ENCODE peak calls at places on chromosomes 16 and 17, in ten cellular contexts. S, N, T, O, F, E, L, D, R and B are unnamed samples.

GRCh38 chr16:84571010-84571409 is 46.9 kb downstream of the COTL1 start:
- DNase-seq in F (no peak), T (no peak), O (no peak), D (no peak), S (no peak), L (no peak), E (no peak), R (no peak), N (no peak), B (no peak)

GRCh38 chr16:12090162-12090552 is 113.6 kb downstream of the SNX29 start:
- DNase-seq in R (no peak), N (no peak), L (no peak), O (no peak), D (no peak), S (no peak), F (no peak), T (no peak), E (no peak), B (no peak)

GRCh38 chr17:40862985-40863733 is 3.9 kb downstream of the KRT12 start:
- DNase-seq in O (no peak), R (no peak), E (peak), F (no peak), T (peak), L (peak), S (no peak), N (no peak), D (peak), B (no peak)

GRCh38 chr17:49469831-49470568 is 25.1 kb upstream of the NGFR start:
- DNase-seq in N (no peak), O (no peak), F (no peak), R (no peak), S (no peak), L (peak), E (no peak), D (no peak), T (no peak), B (no peak)

GRCh38 chr16:27241658-27242057 is 26.9 kb downstream of the NSMCE1 start:
- DNase-seq in D (no peak), E (no peak), S (no peak), R (no peak), F (no peak), T (no peak), N (no peak), L (no peak), O (no peak), B (no peak)

GRCh38 chr16:56610609-56611111 is 2.3 kb downstream of the MT2A start:
- DNase-seq in E (peak), N (no peak), R (no peak), L (no peak), S (no peak), T (no peak), O (no peak), F (no peak), D (no peak), B (peak)

GRCh38 chr16:83779881-83780280 is 27.9 kb upstream of the HSBP1 start:
- DNase-seq in S (no peak), N (no peak), T (no peak), O (peak), D (no peak), F (no peak), E (no peak), R (no peak), L (no peak), B (peak)

GRCh38 chr17:7405413-7405881 is 1.6 kb upstream of the TMEM256 start:
- DNase-seq in R (no peak), L (no peak), S (no peak), N (no peak), F (no peak), D (no peak), T (no peak), O (no peak), E (no peak), B (peak)

GRCh38 chr17:40433551-40434384 is 9.5 kb upstream of the IGFBP4 start:
- DNase-seq in N (no peak), D (no peak), O (no peak), R (no peak), E (peak), T (no peak), F (no peak), L (peak), S (peak), B (peak)

GRCh38 chr17:76716146-76716833 is 5.5 kb upstream of the MXRA7 start:
- DNase-seq in E (peak), F (peak), L (peak), T (no peak), D (no peak), O (peak), N (no peak), S (no peak), R (no peak), B (peak)

GRCh38 chr17:76841776-76842405 is 26.3 kb upstream of the MGAT5B start:
- DNase-seq in E (no peak), S (peak), N (no peak), D (no peak), R (no peak), F (no peak), L (peak), T (no peak), O (no peak), B (no peak)

GRCh38 chr17:20952183-20952582 is 90.6 kb downstream of the USP22 start:
- DNase-seq in N (no peak), O (no peak), T (no peak), R (no peak), S (no peak), F (no peak), E (no peak), L (no peak), D (no peak), B (no peak)

GRCh38 chr17:7240375-7240774 is 1.1 kb upstream of the PHF23 start:
- DNase-seq in L (no peak), O (no peak), E (no peak), S (peak), D (no peak), N (no peak), F (no peak), T (no peak), R (no peak), B (no peak)

GRCh38 chr16:11524098-11524760 is 62.5 kb downstream of the LITAF start:
- DNase-seq in T (no peak), O (no peak), S (no peak), N (peak), F (peak), L (no peak), D (no peak), E (no peak), R (no peak), B (no peak)

GRCh38 chr16:80791411-80791810 is 13.0 kb downstream of the CDYL2 start:
- DNase-seq in R (no peak), L (no peak), S (no peak), T (no peak), D (no peak), E (no peak), F (no peak), N (no peak), O (no peak), B (no peak)

GRCh38 chr16:80656731-80657150 is 115.9 kb downstream of the DYNLRB2 start:
- DNase-seq in L (no peak), S (no peak), E (peak), O (no peak), R (no peak), T (no peak), N (no peak), F (no peak), D (no peak), B (no peak)

GRCh38 chr17:83173180-83173996 is 94.0 kb downstream of the METRNL start:
- DNase-seq in O (no peak), E (no peak), D (no peak), N (no peak), S (no peak), L (peak), T (no peak), R (no peak), F (no peak), B (no peak)

GRCh38 chr16:71933017-71933416 is 37.7 kb downstream of the IST1 start:
- DNase-seq in D (no peak), N (no peak), E (no peak), O (no peak), R (no peak), S (no peak), F (no peak), T (no peak), L (no peak), B (no peak)

GRCh38 chr16:12305847-12306246 is 329.3 kb downstream of the SNX29 start:
- DNase-seq in T (no peak), O (no peak), S (no peak), L (no peak), E (no peak), D (no peak), R (no peak), F (no peak), N (no peak), B (no peak)